ENCODE peak calls at places on chromosomes 4 and X, in eight cellular contexts. One of them, this sample, is unnamed.

GRCh38 chr4:168633474-168633873 is 136.6 kb downstream of the PALLD start:
- DNase-seq in left lung: no peak
- DNase-seq in tibial nerve: no peak
- DNase-seq in PC-9: no peak
- DNase-seq in tibial artery: no peak
- DNase-seq in HepG2: no peak
- DNase-seq in coronary artery: no peak
- DNase-seq in A549: no peak
- DNase-seq in this sample: no peak

GRCh38 chrX:123311486-123311885 is 127.4 kb downstream of the GRIA3 start:
- DNase-seq in A549: no peak
- DNase-seq in PC-9: no peak
- DNase-seq in HepG2: no peak
- DNase-seq in tibial artery: no peak
- DNase-seq in left lung: no peak
- DNase-seq in tibial nerve: no peak
- DNase-seq in coronary artery: no peak
- DNase-seq in this sample: no peak

GRCh38 chr4:41418444-41418843 is 119.5 kb upstream of the LIMCH1 start:
- DNase-seq in coronary artery: peak; percentile 87
- DNase-seq in tibial artery: peak; percentile 84
- DNase-seq in PC-9: no peak
- DNase-seq in A549: no peak
- DNase-seq in tibial nerve: no peak
- DNase-seq in left lung: no peak
- DNase-seq in HepG2: no peak
- DNase-seq in this sample: peak; percentile 72

GRCh38 chrX:129115104-129115503 is 408.2 kb downstream of the SMARCA1 start:
- DNase-seq in tibial nerve: no peak
- DNase-seq in coronary artery: no peak
- DNase-seq in left lung: no peak
- DNase-seq in A549: peak; percentile 13
- DNase-seq in tibial artery: no peak
- DNase-seq in PC-9: no peak
- DNase-seq in HepG2: peak; percentile 45
- DNase-seq in this sample: no peak

GRCh38 chrX:51837926-51838325 is 55.5 kb upstream of the MAGED1 start:
- DNase-seq in left lung: no peak
- DNase-seq in coronary artery: no peak
- DNase-seq in tibial nerve: peak; percentile 52
- DNase-seq in PC-9: no peak
- DNase-seq in tibial artery: no peak
- DNase-seq in HepG2: no peak
- DNase-seq in A549: no peak
- DNase-seq in this sample: no peak

GRCh38 chr4:114318309-114318708 is 280.3 kb upstream of the UGT8 start:
- DNase-seq in A549: no peak
- DNase-seq in left lung: no peak
- DNase-seq in coronary artery: no peak
- DNase-seq in tibial artery: no peak
- DNase-seq in PC-9: no peak
- DNase-seq in HepG2: peak; percentile 23
- DNase-seq in tibial nerve: no peak
- DNase-seq in this sample: no peak

GRCh38 chr4:7427326-7428260 is 7.1 kb downstream of the PSAPL1 start:
- DNase-seq in HepG2: no peak
- DNase-seq in coronary artery: peak; percentile 59
- DNase-seq in A549: no peak
- DNase-seq in tibial artery: peak; percentile 57
- DNase-seq in tibial nerve: no peak
- DNase-seq in left lung: peak; percentile 37
- DNase-seq in PC-9: no peak
- DNase-seq in this sample: no peak

GRCh38 chr4:121819216-121819980 is 4.3 kb downstream of the CCNA2 start:
- DNase-seq in PC-9: no peak
- DNase-seq in left lung: no peak
- DNase-seq in tibial artery: no peak
- DNase-seq in coronary artery: no peak
- DNase-seq in tibial nerve: no peak
- DNase-seq in HepG2: no peak
- DNase-seq in A549: no peak
- DNase-seq in this sample: no peak

GRCh38 chrX:54439967-54440871 is at the start of gene TSR2:
- DNase-seq in HepG2: peak; percentile 84
- DNase-seq in PC-9: peak; percentile 76
- DNase-seq in left lung: peak; percentile 89
- DNase-seq in A549: peak; percentile 48
- DNase-seq in tibial nerve: peak; percentile 55
- DNase-seq in coronary artery: peak; percentile 83
- DNase-seq in tibial artery: peak; percentile 87
- DNase-seq in this sample: peak; percentile 47

GRCh38 chrX:66766318-66766717 is 127.4 kb upstream of the EDA2R start:
- DNase-seq in tibial nerve: no peak
- DNase-seq in coronary artery: no peak
- DNase-seq in HepG2: no peak
- DNase-seq in left lung: no peak
- DNase-seq in tibial artery: no peak
- DNase-seq in A549: no peak
- DNase-seq in PC-9: no peak
- DNase-seq in this sample: no peak

GRCh38 chr4:119016636-119017035 is 119.0 kb upstream of the MYOZ2 start:
- DNase-seq in HepG2: no peak
- DNase-seq in PC-9: no peak
- DNase-seq in left lung: no peak
- DNase-seq in coronary artery: no peak
- DNase-seq in A549: no peak
- DNase-seq in tibial nerve: no peak
- DNase-seq in tibial artery: no peak
- DNase-seq in this sample: no peak

GRCh38 chrX:17519349-17519748 is 144.3 kb downstream of the NHS start:
- DNase-seq in PC-9: no peak
- DNase-seq in left lung: no peak
- DNase-seq in A549: no peak
- DNase-seq in coronary artery: peak; percentile 79
- DNase-seq in tibial artery: peak; percentile 80
- DNase-seq in HepG2: no peak
- DNase-seq in tibial nerve: peak; percentile 48
- DNase-seq in this sample: no peak

GRCh38 chr4:55158957-55159356 is 33.6 kb upstream of the KDR start:
- DNase-seq in A549: no peak
- DNase-seq in tibial nerve: no peak
- DNase-seq in tibial artery: no peak
- DNase-seq in coronary artery: no peak
- DNase-seq in left lung: no peak
- DNase-seq in PC-9: no peak
- DNase-seq in HepG2: no peak
- DNase-seq in this sample: no peak

GRCh38 chrX:70494441-70494840 is 49.8 kb downstream of the DLG3 start:
- DNase-seq in A549: peak; percentile 13
- DNase-seq in HepG2: no peak
- DNase-seq in left lung: no peak
- DNase-seq in tibial nerve: no peak
- DNase-seq in PC-9: no peak
- DNase-seq in tibial artery: no peak
- DNase-seq in coronary artery: no peak
- DNase-seq in this sample: no peak

GRCh38 chr4:155759372-155760252 is 791 bp downstream of the GUCY1B1 start:
- DNase-seq in A549: peak; percentile 5
- DNase-seq in coronary artery: peak; percentile 75
- DNase-seq in PC-9: no peak
- DNase-seq in tibial artery: peak; percentile 76
- DNase-seq in tibial nerve: peak; percentile 13
- DNase-seq in HepG2: no peak
- DNase-seq in left lung: peak; percentile 86
- DNase-seq in this sample: peak; percentile 3

GRCh38 chr4:182929296-182929695 is 12.1 kb upstream of the DCTD start:
- DNase-seq in PC-9: no peak
- DNase-seq in coronary artery: no peak
- DNase-seq in left lung: no peak
- DNase-seq in tibial artery: no peak
- DNase-seq in HepG2: peak; percentile 39
- DNase-seq in tibial nerve: no peak
- DNase-seq in A549: no peak
- DNase-seq in this sample: no peak

GRCh38 chr4:76420901-76421581 is at the start of gene CCDC158:
- DNase-seq in A549: peak; percentile 20
- DNase-seq in HepG2: no peak
- DNase-seq in left lung: peak; percentile 86
- DNase-seq in tibial nerve: no peak
- DNase-seq in coronary artery: no peak
- DNase-seq in PC-9: no peak
- DNase-seq in tibial artery: peak; percentile 68
- DNase-seq in this sample: no peak
- H3K27ac ChIP-seq in A549: peak within 1 kb of the TSS; percentile 94
- H3K27ac ChIP-seq in HepG2: no peak within 1 kb of the TSS
- H3K27ac ChIP-seq in left lung: no peak within 1 kb of the TSS
- H3K27ac ChIP-seq in tibial nerve: no peak within 1 kb of the TSS
- H3K27ac ChIP-seq in coronary artery: peak within 1 kb of the TSS; percentile 56
- H3K27ac ChIP-seq in PC-9: no peak within 1 kb of the TSS
- H3K27ac ChIP-seq in tibial artery: peak within 1 kb of the TSS; percentile 53
- H3K27ac ChIP-seq in this sample: no peak within 1 kb of the TSS

DNA sequence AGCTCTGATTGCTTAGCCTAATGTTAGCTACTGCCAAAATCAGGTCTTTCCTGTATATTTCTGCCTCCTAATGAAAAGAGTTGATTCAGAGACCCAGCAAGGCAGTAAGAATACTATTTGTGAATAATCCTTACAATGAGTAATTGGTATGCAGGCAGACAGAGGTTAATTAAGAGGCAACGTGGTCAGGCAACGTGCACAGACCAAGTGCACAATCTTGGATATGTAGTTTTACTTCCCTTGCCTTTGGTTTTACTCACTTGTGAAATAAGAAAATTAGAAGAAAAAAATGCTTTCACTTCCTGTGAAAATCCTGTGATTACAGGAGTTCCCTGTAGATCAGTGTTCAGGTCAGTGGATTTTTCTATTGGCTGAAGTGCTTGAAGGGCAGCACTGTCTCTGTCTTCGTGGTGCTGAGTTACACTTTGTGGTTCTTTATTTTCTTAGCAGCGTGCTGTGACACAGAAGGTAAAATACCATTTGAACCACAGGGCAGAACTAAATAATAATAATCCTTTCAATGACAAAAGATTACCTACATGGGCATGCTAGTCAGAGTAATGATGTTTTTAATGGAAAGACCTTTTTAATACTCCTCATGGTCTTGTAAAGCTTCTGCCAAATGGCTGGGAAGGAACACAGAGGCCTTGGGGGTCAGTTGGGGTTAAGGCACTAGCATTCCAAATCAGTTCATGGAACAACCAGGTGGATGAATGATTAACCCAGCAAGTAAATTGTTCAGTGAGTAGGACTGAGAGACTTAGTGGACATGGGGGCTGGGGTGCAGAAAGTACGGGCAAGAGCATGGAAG is 430.9 kb downstream of the MAPK10 start:
- DNase-seq in coronary artery: no peak
- DNase-seq in PC-9: no peak
- DNase-seq in tibial nerve: no peak
- DNase-seq in HepG2: peak; percentile 54
- DNase-seq in tibial artery: no peak
- DNase-seq in left lung: no peak
- DNase-seq in A549: no peak
- DNase-seq in this sample: no peak
- H3K27ac ChIP-seq in coronary artery: no peak overlapping the region
- H3K27ac ChIP-seq in PC-9: no peak overlapping the region
- H3K27ac ChIP-seq in tibial nerve: no peak overlapping the region
- H3K27ac ChIP-seq in HepG2: no peak overlapping the region
- H3K27ac ChIP-seq in tibial artery: no peak overlapping the region
- H3K27ac ChIP-seq in left lung: peak overlapping the region; percentile 28
- H3K27ac ChIP-seq in A549: peak overlapping the region; percentile 88
- H3K27ac ChIP-seq in this sample: no peak overlapping the region

GRCh38 chr4:2867758-2868491 is 24.3 kb downstream of the ADD1 start:
- DNase-seq in HepG2: peak; percentile 32
- DNase-seq in left lung: no peak
- DNase-seq in A549: no peak
- DNase-seq in PC-9: no peak
- DNase-seq in tibial nerve: no peak
- DNase-seq in tibial artery: no peak
- DNase-seq in coronary artery: no peak
- DNase-seq in this sample: no peak
- H3K27ac ChIP-seq in HepG2: peak overlapping the region; percentile 67
- H3K27ac ChIP-seq in left lung: peak overlapping the region; percentile 53
- H3K27ac ChIP-seq in A549: no peak overlapping the region
- H3K27ac ChIP-seq in PC-9: no peak overlapping the region
- H3K27ac ChIP-seq in tibial nerve: no peak overlapping the region
- H3K27ac ChIP-seq in tibial artery: peak overlapping the region; percentile 24
- H3K27ac ChIP-seq in coronary artery: peak overlapping the region; percentile 73
- H3K27ac ChIP-seq in this sample: peak overlapping the region; percentile 81

DNA sequence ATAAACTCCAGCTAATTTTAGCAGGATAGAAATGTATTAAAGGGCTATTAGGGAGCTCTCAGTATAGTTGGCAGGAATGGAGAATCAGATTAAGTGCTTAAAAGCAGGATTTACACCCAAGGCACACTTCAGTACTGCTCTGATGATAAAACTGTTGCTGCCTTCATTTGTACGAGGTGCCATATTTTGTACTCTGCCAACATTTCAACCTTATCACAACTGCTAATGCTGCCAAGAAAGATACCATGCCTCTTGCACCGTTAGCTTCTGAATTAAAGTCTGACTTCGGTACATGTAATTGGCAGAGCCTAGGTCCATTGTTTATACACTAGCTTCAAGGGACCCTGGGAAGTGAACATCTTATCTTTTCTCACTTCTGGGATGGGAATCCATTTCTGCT is 623.9 kb upstream of the IGFBP7 start:
- DNase-seq in tibial artery: no peak
- DNase-seq in coronary artery: no peak
- DNase-seq in tibial nerve: no peak
- DNase-seq in left lung: no peak
- DNase-seq in A549: no peak
- DNase-seq in HepG2: no peak
- DNase-seq in PC-9: no peak
- DNase-seq in this sample: no peak
- H3K27ac ChIP-seq in tibial artery: no peak overlapping the region
- H3K27ac ChIP-seq in coronary artery: no peak overlapping the region
- H3K27ac ChIP-seq in tibial nerve: no peak overlapping the region
- H3K27ac ChIP-seq in left lung: no peak overlapping the region
- H3K27ac ChIP-seq in A549: no peak overlapping the region
- H3K27ac ChIP-seq in HepG2: no peak overlapping the region
- H3K27ac ChIP-seq in PC-9: no peak overlapping the region
- H3K27ac ChIP-seq in this sample: no peak overlapping the region

DNA sequence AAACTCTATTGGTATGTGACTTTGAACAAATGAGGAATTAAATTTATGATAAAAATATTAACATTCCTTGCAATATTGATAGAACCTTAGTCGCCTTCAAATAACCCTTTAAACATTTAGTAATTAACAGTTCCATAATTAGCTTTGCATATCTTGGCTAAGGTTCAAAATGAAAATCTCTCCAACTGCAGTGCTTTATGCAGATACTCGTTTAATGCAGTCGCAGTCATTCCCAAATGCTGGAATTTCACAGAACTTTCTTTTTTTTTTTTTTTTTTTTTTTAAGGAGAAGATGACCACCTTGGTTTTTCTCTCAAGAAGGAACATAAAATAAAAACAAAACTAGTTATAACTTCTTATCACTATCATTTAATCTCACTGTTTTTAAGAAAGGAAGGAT is 5.2 kb downstream of the RAPGEF2 start:
- DNase-seq in PC-9: no peak
- DNase-seq in coronary artery: no peak
- DNase-seq in HepG2: no peak
- DNase-seq in tibial nerve: no peak
- DNase-seq in tibial artery: no peak
- DNase-seq in left lung: no peak
- DNase-seq in A549: no peak
- DNase-seq in this sample: no peak
- H3K27ac ChIP-seq in PC-9: no peak overlapping the region
- H3K27ac ChIP-seq in coronary artery: no peak overlapping the region
- H3K27ac ChIP-seq in HepG2: no peak overlapping the region
- H3K27ac ChIP-seq in tibial nerve: no peak overlapping the region
- H3K27ac ChIP-seq in tibial artery: no peak overlapping the region
- H3K27ac ChIP-seq in left lung: no peak overlapping the region
- H3K27ac ChIP-seq in A549: no peak overlapping the region
- H3K27ac ChIP-seq in this sample: no peak overlapping the region